ENCODE peak calls at places on chromosome 18, in four cellular contexts. F is stomach, E is K562, C is psoas muscle. B is an unnamed sample. For H3K4me1, the result is how much of the 10 kb centered on the place peaks cover.

GRCh38 chr18:9971313-9971920 is 57.6 kb downstream of the VAPA start:
- DNase-seq in C (peak), F (peak), E (peak), B (no peak)

GRCh38 chr18:73660931-73661330 is 486.7 kb downstream of the FBXO15 start:
- DNase-seq in F (no peak), E (no peak), C (no peak), B (no peak)

GRCh38 chr18:77524909-77525308 is 275.3 kb downstream of the GALR1 start:
- DNase-seq in E (no peak), C (no peak), F (no peak), B (no peak)

GRCh38 chr18:51448949-51449348 is 251.5 kb upstream of the MEX3C start:
- DNase-seq in F (no peak), C (no peak), E (no peak), B (no peak)

GRCh38 chr18:47204908-47205522 is 28.9 kb upstream of the IER3IP1 start:
- DNase-seq in F (peak), C (no peak), E (peak), B (no peak)

GRCh38 chr18:62937065-62937464 is 221.7 kb downstream of the PHLPP1 start:
- DNase-seq in C (no peak), F (no peak), E (no peak), B (no peak)

GRCh38 chr18:31039426-31039825 is 3.1 kb downstream of the DSC3 start:
- DNase-seq in F (no peak), E (no peak), C (no peak), B (no peak)

GRCh38 chr18:22816266-22817176 is 116.6 kb upstream of the RBBP8 start:
- DNase-seq in F (no peak), E (no peak), C (no peak), B (peak)

GRCh38 chr18:62128157-62128556 is 58.7 kb downstream of the PIGN start:
- DNase-seq in E (no peak), C (no peak), F (no peak), B (no peak)

GRCh38 chr18:12420831-12421421 is 13.2 kb downstream of the PRELID3A start:
- DNase-seq in C (no peak), E (no peak), F (no peak), B (no peak)

GRCh38 chr18:70326255-70326654 is 37.4 kb downstream of the SOCS6 start:
- DNase-seq in F (no peak), E (no peak), C (no peak), B (no peak)

GRCh38 chr18:23626451-23627279 is 36.0 kb downstream of the ANKRD29 start:
- DNase-seq in C (no peak), F (no peak), E (no peak), B (no peak)

GRCh38 chr18:73023975-73024374 is 156.2 kb upstream of the NETO1 start:
- DNase-seq in F (no peak), E (no peak), C (no peak), B (no peak)

GRCh38 chr18:6624271-6624670 is 105.2 kb upstream of the ARHGAP28 start:
- DNase-seq in E (no peak), F (no peak), C (no peak), B (no peak)

GRCh38 chr18:36630917-36631316 is 197.9 kb downstream of the TPGS2 start:
- DNase-seq in C (no peak), F (no peak), E (no peak), B (no peak)

GRCh38 chr18:10546557-10547300 is 20.9 kb downstream of the NAPG start:
- DNase-seq in F (no peak), E (no peak), C (no peak), B (no peak)

GRCh38 chr18:9742588-9743131 is 34.6 kb downstream of the RAB31 start:
- DNase-seq in F (no peak), C (no peak), E (no peak), B (no peak)

GRCh38 chr18:76464281-76465259 is 30.5 kb downstream of the ZNF516 start:
- DNase-seq in E (no peak), C (no peak), F (no peak), B (no peak)

GRCh38 chr18:61851940-61852451 is 40.8 kb downstream of the RNF152 start:
- DNase-seq in C (no peak), E (no peak), F (no peak), B (no peak)

GRCh38 chr18:26176134-26176533 is 42.5 kb downstream of the PSMA8 start:
- DNase-seq in F (no peak), E (no peak), C (no peak), B (no peak)

GRCh38 chr18:21439453-21439852 is 161.1 kb downstream of the ESCO1 start:
- DNase-seq in E (no peak), F (no peak), C (no peak), B (no peak)

GRCh38 chr18:45650321-45650720 is 35.0 kb downstream of the SLC14A2 start:
- DNase-seq in F (no peak), E (no peak), C (no peak), B (no peak)

DNA sequence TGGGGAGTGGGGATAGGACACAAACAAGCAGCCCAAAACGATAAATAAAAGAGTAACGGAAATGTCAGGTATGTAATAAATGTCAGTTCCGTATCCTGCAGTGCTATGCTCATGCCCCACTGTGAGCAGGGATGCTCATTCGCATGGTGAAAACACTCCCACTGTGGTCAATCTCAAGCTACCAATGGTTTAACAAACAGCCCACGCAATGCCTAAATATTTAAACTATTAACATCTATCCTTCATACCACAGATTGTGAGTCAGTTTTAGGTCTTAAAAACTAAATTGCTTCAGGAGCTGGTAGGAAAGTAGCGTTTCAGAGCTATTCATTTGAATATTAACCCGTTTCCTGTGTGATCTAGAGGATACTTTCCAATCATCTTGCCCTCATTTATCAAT is 207.4 kb downstream of the TCF4 start:
- DNase-seq in E (no peak), C (no peak), F (no peak), B (no peak)
- TF ChIP-seq CTCF in E (no peak), C (no peak), F (no peak), B (no peak)

DNA sequence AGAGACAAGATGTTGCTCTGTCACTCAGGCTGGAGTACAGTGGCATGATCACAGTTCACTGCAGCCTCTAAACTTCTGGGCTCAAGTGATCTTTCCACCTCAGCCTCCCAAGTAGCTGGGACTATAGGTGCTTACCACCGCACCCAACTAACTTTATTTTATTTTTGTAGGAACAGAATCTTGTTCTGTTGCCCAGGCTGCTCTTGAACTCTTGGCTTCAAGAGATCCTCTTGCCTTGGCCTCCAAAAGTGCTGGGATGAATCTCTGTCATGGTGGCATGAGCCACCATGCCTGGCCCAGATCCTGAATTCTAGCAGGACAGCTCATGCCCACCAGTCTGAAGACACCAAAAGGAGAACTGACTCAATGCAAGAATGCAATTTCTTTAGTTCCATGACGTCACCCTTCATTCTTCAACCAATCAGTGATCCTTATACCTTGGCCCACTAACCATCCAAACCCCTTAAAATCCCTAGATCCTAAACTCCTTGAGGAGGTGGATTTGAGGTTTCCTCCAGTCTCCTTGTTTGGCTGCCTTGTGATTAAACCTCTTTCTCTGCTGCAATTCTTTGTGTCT is 25.6 kb upstream of the CXXC1 start:
- DNase-seq in C (no peak), F (no peak), E (no peak), B (no peak)
- H3K4me1 ChIP-seq in C (under half), F (under half), E (under half), B (under half)

DNA sequence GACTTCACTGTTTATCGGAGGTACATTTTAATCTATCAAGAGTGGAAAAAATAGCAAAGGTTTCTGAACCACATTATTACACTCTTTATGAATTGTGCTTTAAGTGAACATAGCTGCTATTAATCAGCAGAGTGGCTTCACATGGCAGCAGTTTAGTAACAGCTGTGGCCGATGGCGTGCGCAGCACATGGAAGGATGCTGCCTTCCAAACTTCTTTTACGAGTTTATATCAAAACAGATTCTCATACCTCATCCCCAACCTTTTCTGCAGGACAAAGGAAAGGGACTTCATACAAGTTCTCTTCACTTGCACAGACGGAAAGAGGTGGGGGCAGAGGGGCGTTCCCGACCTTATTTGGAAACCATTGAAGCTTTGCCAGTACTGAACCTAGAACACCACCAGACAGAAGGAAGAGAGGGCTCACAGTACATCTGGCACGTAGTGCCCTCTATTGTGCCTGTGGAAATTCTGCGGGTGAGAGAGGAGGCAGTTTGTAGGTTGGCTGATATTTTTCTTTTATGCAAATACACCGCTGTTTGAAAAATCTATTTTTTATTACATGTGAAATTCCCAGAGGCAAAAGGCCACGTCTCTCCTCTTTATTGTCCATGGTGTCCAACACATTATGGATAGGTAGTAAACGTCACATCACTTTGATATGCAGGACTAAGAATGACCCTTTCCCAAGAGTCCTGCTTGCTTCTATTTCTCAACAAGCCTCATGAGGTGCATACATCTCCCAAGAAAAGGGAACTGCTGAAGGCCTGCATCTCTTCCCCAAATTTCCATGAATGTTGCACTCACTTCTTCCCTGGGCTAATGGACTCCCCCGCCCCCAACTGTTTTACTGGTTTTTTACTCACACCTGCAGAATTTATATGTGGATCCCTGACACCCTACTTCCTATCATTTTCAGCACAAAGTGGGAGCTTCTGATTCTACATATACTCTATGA is 31.4 kb downstream of the COLEC12 start:
- DNase-seq in C (no peak), E (no peak), F (no peak), B (no peak)
- TF ChIP-seq CTCF in C (no peak), E (no peak), F (no peak), B (no peak)

GRCh38 chr18:58230438-58231179 is 186.6 kb downstream of the NEDD4L start:
- DNase-seq in F (peak), E (no peak), C (no peak), B (no peak)

GRCh38 chr18:58228176-58228575 is 184.2 kb downstream of the NEDD4L start:
- DNase-seq in F (peak), C (no peak), E (no peak), B (no peak)

GRCh38 chr18:58228762-58229161 is 184.7 kb downstream of the NEDD4L start:
- DNase-seq in C (no peak), E (no peak), F (peak), B (no peak)

GRCh38 chr18:58227361-58227930 is 183.4 kb downstream of the NEDD4L start:
- DNase-seq in F (no peak), E (no peak), C (no peak), B (no peak)

DNA sequence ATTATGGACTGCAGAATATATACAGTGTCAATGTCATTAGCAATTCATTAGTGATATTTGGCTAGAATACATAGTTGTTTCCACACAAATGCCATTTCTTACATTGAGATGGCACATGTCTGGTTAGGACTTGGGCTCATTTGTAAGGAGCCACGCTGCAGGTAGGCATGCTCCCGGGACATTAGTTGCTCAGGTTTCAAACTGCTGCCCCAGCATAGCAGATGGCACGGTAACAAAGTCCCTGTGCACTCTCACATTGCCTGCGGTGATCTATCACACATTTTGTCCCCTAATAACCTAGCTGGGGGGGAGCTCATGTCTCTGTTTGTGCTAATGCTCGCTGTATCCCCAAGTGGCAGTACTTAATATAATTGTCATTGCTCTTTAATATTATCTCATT is 185.1 kb downstream of the NEDD4L start:
- DNase-seq in E (no peak), F (no peak), C (no peak), B (no peak)
- H3K4me1 ChIP-seq in E (under half), F (half or more), C (under half), B (under half)

B was measured in left lung.